ENCODE peak calls at places on chromosome 7, in nine cellular contexts. One of them, this sample, is unnamed. For H3K27me3 and H3K36me3, the result is how much of the 10 kb centered on the place peaks cover.

GRCh38 chr7:22256702-22257101 is 100.3 kb downstream of the RAPGEF5 start:
- DNase-seq in left lung: no peak
- DNase-seq in sigmoid colon: no peak
- DNase-seq in CD4-positive, alpha-beta memory T cell: no peak
- DNase-seq in MM.1S: no peak
- DNase-seq in brain microvascular endothelial cell: no peak
- DNase-seq in uterus: no peak
- DNase-seq in hepatocyte: no peak
- DNase-seq in tibial artery: no peak
- DNase-seq in this sample: no peak

GRCh38 chr7:41629711-41630111 is 73.2 kb downstream of the INHBA start:
- DNase-seq in CD4-positive, alpha-beta memory T cell: no peak
- DNase-seq in MM.1S: no peak
- DNase-seq in hepatocyte: no peak
- DNase-seq in left lung: no peak
- DNase-seq in tibial artery: no peak
- DNase-seq in brain microvascular endothelial cell: no peak
- DNase-seq in uterus: no peak
- DNase-seq in sigmoid colon: no peak
- DNase-seq in this sample: no peak

GRCh38 chr7:139332960-139333359 is 8.2 kb upstream of the FMC1 start:
- DNase-seq in sigmoid colon: no peak
- DNase-seq in uterus: no peak
- DNase-seq in hepatocyte: no peak
- DNase-seq in left lung: no peak
- DNase-seq in tibial artery: no peak
- DNase-seq in brain microvascular endothelial cell: no peak
- DNase-seq in MM.1S: no peak
- DNase-seq in CD4-positive, alpha-beta memory T cell: no peak
- DNase-seq in this sample: no peak

GRCh38 chr7:46486264-46487206 is 565.5 kb upstream of the IGFBP3 start:
- DNase-seq in left lung: no peak
- DNase-seq in sigmoid colon: peak
- DNase-seq in hepatocyte: peak
- DNase-seq in tibial artery: peak
- DNase-seq in MM.1S: no peak
- DNase-seq in brain microvascular endothelial cell: peak
- DNase-seq in uterus: peak
- DNase-seq in CD4-positive, alpha-beta memory T cell: no peak
- DNase-seq in this sample: no peak

GRCh38 chr7:82677493-82677892 is 233.9 kb upstream of the CACNA2D1 start:
- DNase-seq in hepatocyte: no peak
- DNase-seq in MM.1S: peak
- DNase-seq in sigmoid colon: no peak
- DNase-seq in left lung: no peak
- DNase-seq in tibial artery: no peak
- DNase-seq in uterus: no peak
- DNase-seq in CD4-positive, alpha-beta memory T cell: peak
- DNase-seq in brain microvascular endothelial cell: peak
- DNase-seq in this sample: peak

GRCh38 chr7:136066304-136067143 is 89.4 kb upstream of the MTPN start:
- DNase-seq in CD4-positive, alpha-beta memory T cell: no peak
- DNase-seq in uterus: no peak
- DNase-seq in brain microvascular endothelial cell: no peak
- DNase-seq in sigmoid colon: no peak
- DNase-seq in hepatocyte: no peak
- DNase-seq in left lung: no peak
- DNase-seq in tibial artery: no peak
- DNase-seq in MM.1S: no peak
- DNase-seq in this sample: no peak

GRCh38 chr7:34260282-34260681 is 354.9 kb downstream of the BMPER start:
- DNase-seq in brain microvascular endothelial cell: peak
- DNase-seq in uterus: no peak
- DNase-seq in MM.1S: no peak
- DNase-seq in left lung: no peak
- DNase-seq in tibial artery: no peak
- DNase-seq in hepatocyte: peak
- DNase-seq in CD4-positive, alpha-beta memory T cell: no peak
- DNase-seq in sigmoid colon: no peak
- DNase-seq in this sample: no peak

GRCh38 chr7:80463272-80463920 is 48.5 kb downstream of the GNAT3 start:
- DNase-seq in uterus: no peak
- DNase-seq in MM.1S: no peak
- DNase-seq in tibial artery: no peak
- DNase-seq in left lung: no peak
- DNase-seq in CD4-positive, alpha-beta memory T cell: no peak
- DNase-seq in brain microvascular endothelial cell: peak
- DNase-seq in sigmoid colon: no peak
- DNase-seq in hepatocyte: no peak
- DNase-seq in this sample: no peak

GRCh38 chr7:28979791-28980190 is 21.7 kb upstream of the TRIL start:
- DNase-seq in sigmoid colon: no peak
- DNase-seq in left lung: no peak
- DNase-seq in CD4-positive, alpha-beta memory T cell: no peak
- DNase-seq in tibial artery: no peak
- DNase-seq in hepatocyte: no peak
- DNase-seq in uterus: no peak
- DNase-seq in MM.1S: no peak
- DNase-seq in brain microvascular endothelial cell: no peak
- DNase-seq in this sample: no peak

GRCh38 chr7:154744226-154744860 is 258.6 kb downstream of the PAXIP1 start:
- DNase-seq in left lung: no peak
- DNase-seq in sigmoid colon: no peak
- DNase-seq in MM.1S: peak
- DNase-seq in hepatocyte: peak
- DNase-seq in CD4-positive, alpha-beta memory T cell: no peak
- DNase-seq in uterus: no peak
- DNase-seq in tibial artery: no peak
- DNase-seq in brain microvascular endothelial cell: no peak
- DNase-seq in this sample: peak

GRCh38 chr7:44284216-44284615 is 41.2 kb downstream of the CAMK2B start:
- DNase-seq in uterus: peak
- DNase-seq in CD4-positive, alpha-beta memory T cell: no peak
- DNase-seq in MM.1S: no peak
- DNase-seq in sigmoid colon: peak
- DNase-seq in brain microvascular endothelial cell: no peak
- DNase-seq in left lung: peak
- DNase-seq in tibial artery: peak
- DNase-seq in hepatocyte: no peak
- DNase-seq in this sample: no peak

GRCh38 chr7:18087687-18088078 is 60.0 kb upstream of the PRPS1L1 start:
- DNase-seq in sigmoid colon: no peak
- DNase-seq in hepatocyte: peak
- DNase-seq in tibial artery: no peak
- DNase-seq in MM.1S: no peak
- DNase-seq in left lung: no peak
- DNase-seq in brain microvascular endothelial cell: no peak
- DNase-seq in uterus: no peak
- DNase-seq in CD4-positive, alpha-beta memory T cell: no peak
- DNase-seq in this sample: no peak
- H3K27me3 ChIP-seq in sigmoid colon: under half
- H3K27me3 ChIP-seq in hepatocyte: under half
- H3K27me3 ChIP-seq in tibial artery: under half
- H3K27me3 ChIP-seq in MM.1S: under half
- H3K27me3 ChIP-seq in left lung: under half
- H3K27me3 ChIP-seq in brain microvascular endothelial cell: under half
- H3K27me3 ChIP-seq in uterus: under half
- H3K27me3 ChIP-seq in CD4-positive, alpha-beta memory T cell: under half
- H3K27me3 ChIP-seq in this sample: under half

GRCh38 chr7:116785851-116786250 is 76.5 kb upstream of the CAPZA2 start:
- DNase-seq in CD4-positive, alpha-beta memory T cell: no peak
- DNase-seq in left lung: no peak
- DNase-seq in uterus: no peak
- DNase-seq in hepatocyte: no peak
- DNase-seq in MM.1S: no peak
- DNase-seq in sigmoid colon: no peak
- DNase-seq in brain microvascular endothelial cell: no peak
- DNase-seq in tibial artery: no peak
- DNase-seq in this sample: no peak
- H3K36me3 ChIP-seq in CD4-positive, alpha-beta memory T cell: under half
- H3K36me3 ChIP-seq in left lung: under half
- H3K36me3 ChIP-seq in uterus: under half
- H3K36me3 ChIP-seq in hepatocyte: under half
- H3K36me3 ChIP-seq in MM.1S: under half
- H3K36me3 ChIP-seq in sigmoid colon: under half
- H3K36me3 ChIP-seq in brain microvascular endothelial cell: under half
- H3K36me3 ChIP-seq in tibial artery: under half
- H3K36me3 ChIP-seq in this sample: under half

GRCh38 chr7:7772385-7772784 is 54.0 kb upstream of the RPA3 start:
- DNase-seq in CD4-positive, alpha-beta memory T cell: no peak
- DNase-seq in uterus: no peak
- DNase-seq in MM.1S: no peak
- DNase-seq in sigmoid colon: no peak
- DNase-seq in left lung: no peak
- DNase-seq in hepatocyte: no peak
- DNase-seq in tibial artery: no peak
- DNase-seq in brain microvascular endothelial cell: no peak
- DNase-seq in this sample: no peak
- H3K27ac ChIP-seq in CD4-positive, alpha-beta memory T cell: no peak
- H3K27ac ChIP-seq in uterus: no peak
- H3K27ac ChIP-seq in MM.1S: no peak
- H3K27ac ChIP-seq in sigmoid colon: no peak
- H3K27ac ChIP-seq in left lung: no peak
- H3K27ac ChIP-seq in hepatocyte: peak
- H3K27ac ChIP-seq in tibial artery: no peak
- H3K27ac ChIP-seq in brain microvascular endothelial cell: no peak
- H3K27ac ChIP-seq in this sample: no peak

DNA sequence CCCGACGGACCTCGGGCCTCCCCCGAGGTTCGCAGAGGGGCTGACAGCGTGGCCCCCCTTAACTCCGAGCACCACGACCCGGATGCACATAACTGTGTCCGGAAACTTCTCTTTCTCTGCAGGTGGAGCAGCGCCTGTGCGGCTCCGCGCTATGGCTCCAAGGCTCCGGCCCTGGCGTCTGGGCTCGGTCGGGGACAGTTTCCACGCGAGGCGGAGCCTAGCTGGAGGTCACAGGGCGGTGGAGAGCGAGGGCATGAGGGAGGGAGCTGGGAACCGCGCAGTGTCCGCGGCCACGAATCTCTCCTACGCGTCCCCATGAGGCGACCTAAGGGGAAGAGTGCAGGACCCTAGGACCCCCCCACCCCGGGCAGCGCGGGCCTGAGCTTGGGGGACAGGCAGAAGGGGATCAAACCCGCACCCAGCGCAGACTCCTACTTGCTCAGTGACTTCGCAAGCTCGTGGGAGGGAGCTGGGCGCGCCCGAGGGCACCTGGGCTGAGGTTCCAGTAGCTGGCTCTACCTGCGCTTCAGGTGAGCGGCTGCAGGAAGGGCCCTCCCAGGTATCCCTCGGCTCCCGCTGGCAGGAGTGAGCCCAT is 8.6 kb upstream of the MNX1 start:
- DNase-seq in brain microvascular endothelial cell: no peak
- DNase-seq in hepatocyte: peak
- DNase-seq in sigmoid colon: no peak
- DNase-seq in uterus: no peak
- DNase-seq in CD4-positive, alpha-beta memory T cell: no peak
- DNase-seq in left lung: no peak
- DNase-seq in MM.1S: no peak
- DNase-seq in tibial artery: no peak
- DNase-seq in this sample: no peak
- H3K27me3 ChIP-seq in brain microvascular endothelial cell: half or more
- H3K27me3 ChIP-seq in hepatocyte: half or more
- H3K27me3 ChIP-seq in sigmoid colon: half or more
- H3K27me3 ChIP-seq in uterus: half or more
- H3K27me3 ChIP-seq in CD4-positive, alpha-beta memory T cell: half or more
- H3K27me3 ChIP-seq in left lung: half or more
- H3K27me3 ChIP-seq in MM.1S: under half
- H3K27me3 ChIP-seq in tibial artery: half or more
- H3K27me3 ChIP-seq in this sample: half or more

This sample was measured in CD8-positive, alpha-beta memory T cell.